ENCODE peak calls at places on chromosomes 2 and 18, in nine cellular contexts. O is right atrium auricular region, D is pancreas, K is HL-60, P is astrocyte of the spinal cord, F is cardiac fibroblast, T is adrenal gland, R is HFF-Myc, I is AG10803. S is an unnamed sample.

GRCh38 chr2:105802587-105802986 is 57.9 kb downstream of the NCK2 start:
- DNase-seq in O (no peak), D (no peak), K (no peak), P (no peak), F (peak), T (no peak), R (no peak), I (no peak), S (no peak)

GRCh38 chr2:118521960-118522359 is 325.5 kb downstream of the EN1 start:
- DNase-seq in O (no peak), D (no peak), K (no peak), P (no peak), F (no peak), T (no peak), R (no peak), I (no peak), S (no peak)

GRCh38 chr2:157231476-157231875 is 26.0 kb upstream of the GALNT5 start:
- DNase-seq in O (no peak), D (no peak), K (no peak), P (no peak), F (peak), T (no peak), R (no peak), I (peak), S (no peak)

GRCh38 chr18:1995041-1995612 is 576.2 kb downstream of the METTL4 start:
- DNase-seq in O (no peak), D (no peak), K (no peak), P (no peak), F (no peak), T (no peak), R (no peak), I (no peak), S (no peak)

GRCh38 chr2:43100883-43101662 is 125.3 kb downstream of the ZFP36L2 start:
- DNase-seq in O (no peak), D (no peak), K (no peak), P (peak), F (peak), T (peak), R (no peak), I (peak), S (no peak)

GRCh38 chr18:46096651-46097300 is 1.3 kb downstream of the ATP5F1A start:
- DNase-seq in O (no peak), D (no peak), K (peak), P (no peak), F (peak), T (no peak), R (no peak), I (no peak), S (no peak)

GRCh38 chr2:36368438-36368837 is 12.9 kb downstream of the CRIM1 start:
- DNase-seq in O (no peak), D (no peak), K (no peak), P (no peak), F (no peak), T (no peak), R (no peak), I (no peak), S (no peak)

GRCh38 chr2:168964251-168964807 is 63.2 kb downstream of the G6PC2 start:
- DNase-seq in O (no peak), D (no peak), K (no peak), P (peak), F (no peak), T (no peak), R (no peak), I (no peak), S (no peak)

GRCh38 chr2:71851094-71851755 is 296.4 kb downstream of the CYP26B1 start:
- DNase-seq in O (peak), D (no peak), K (no peak), P (no peak), F (peak), T (no peak), R (no peak), I (no peak), S (no peak)

GRCh38 chr2:238512247-238512867 is 85.6 kb downstream of the ASB1 start:
- DNase-seq in O (no peak), D (no peak), K (no peak), P (no peak), F (no peak), T (no peak), R (no peak), I (no peak), S (no peak)
- H3K4me3 ChIP-seq in O (no peak), D (no peak), K (no peak), P (no peak), F (no peak), T (no peak), R (no peak), I (no peak), S (no peak)

GRCh38 chr2:26840937-26841610 is 6.9 kb upstream of the DPYSL5 start:
- DNase-seq in O (peak), D (no peak), K (peak), P (no peak), F (peak), T (no peak), R (no peak), I (no peak), S (no peak)
- TF ChIP-seq CTCF in O (no peak), D (no peak), K (peak), P (no peak), F (peak), T (no peak), R (peak), I (no peak), S (peak)

DNA sequence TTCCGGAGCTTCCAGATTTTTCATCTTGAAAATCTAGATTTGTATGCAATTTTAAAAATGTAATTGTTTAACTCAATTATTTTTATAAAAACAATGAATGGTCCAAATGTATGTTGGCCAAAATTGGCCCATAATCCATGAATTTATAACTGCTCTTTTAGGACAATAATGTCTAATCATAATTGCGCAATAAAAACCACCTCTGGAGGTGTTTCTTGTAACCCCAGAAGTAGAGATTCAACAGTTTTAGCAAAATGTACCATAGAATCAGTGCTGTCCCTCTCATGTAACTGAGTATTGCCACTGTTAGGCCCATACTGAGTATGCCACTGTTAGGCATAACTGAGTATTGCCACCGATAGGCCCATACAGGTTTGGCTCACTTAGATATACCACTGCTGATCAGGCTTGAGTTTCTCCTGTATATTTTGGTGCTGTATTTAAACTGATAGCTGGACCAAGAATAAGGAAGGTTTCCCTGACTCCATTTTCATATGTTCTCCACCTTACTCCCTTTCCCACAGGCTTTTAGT is 70.8 kb upstream of the EPB41L5 start:
- DNase-seq in O (no peak), D (no peak), K (no peak), P (no peak), F (no peak), T (no peak), R (no peak), I (no peak), S (no peak)
- H3K4me3 ChIP-seq in O (no peak), D (no peak), K (no peak), P (no peak), F (no peak), T (no peak), R (no peak), I (no peak), S (no peak)

GRCh38 chr2:143334837-143335236 is 205.6 kb downstream of the ARHGAP15 start:
- DNase-seq in O (no peak), D (no peak), K (no peak), P (no peak), F (peak), T (no peak), R (no peak), I (no peak), S (no peak)

GRCh38 chr2:143336719-143337210 is 207.5 kb downstream of the ARHGAP15 start:
- DNase-seq in O (no peak), D (no peak), K (no peak), P (no peak), F (no peak), T (no peak), R (no peak), I (no peak), S (no peak)

GRCh38 chr2:143333847-143334246 is 204.6 kb downstream of the ARHGAP15 start:
- DNase-seq in O (no peak), D (no peak), K (no peak), P (no peak), F (no peak), T (no peak), R (no peak), I (no peak), S (no peak)

GRCh38 chr2:143329288-143329687 is 200.1 kb downstream of the ARHGAP15 start:
- DNase-seq in O (no peak), D (no peak), K (no peak), P (no peak), F (no peak), T (no peak), R (no peak), I (no peak), S (no peak)

GRCh38 chr2:143333168-143333791 is 204.1 kb downstream of the ARHGAP15 start:
- DNase-seq in O (no peak), D (no peak), K (no peak), P (no peak), F (no peak), T (no peak), R (no peak), I (no peak), S (no peak)
- TF ChIP-seq CTCF in O (no peak), D (no peak), K (no peak), P (no peak), F (no peak), T (no peak), R (no peak), I (no peak), S (no peak)

GRCh38 chr2:174450021-174450816 is 36.6 kb downstream of the GPR155 start:
- DNase-seq in O (no peak), D (no peak), K (no peak), P (no peak), F (no peak), T (no peak), R (no peak), I (no peak), S (no peak)
- H3K4me3 ChIP-seq in O (no peak), D (no peak), K (no peak), P (no peak), F (no peak), T (no peak), R (no peak), I (no peak), S (no peak)

GRCh38 chr2:177211148-177211547 is 1.4 kb upstream of the HNRNPA3 start:
- DNase-seq in O (no peak), D (no peak), K (no peak), P (no peak), F (no peak), T (no peak), R (no peak), I (no peak), S (no peak)

GRCh38 chr2:177212895-177213856 is 582 bp downstream of the HNRNPA3 start:
- DNase-seq in O (peak), D (peak), K (peak), P (peak), F (peak), T (peak), R (peak), I (peak), S (no peak)

GRCh38 chr2:177217247-177217843 is 4.8 kb downstream of the HNRNPA3 start:
- DNase-seq in O (no peak), D (no peak), K (no peak), P (no peak), F (no peak), T (no peak), R (no peak), I (no peak), S (no peak)

GRCh38 chr2:177211602-177212105 is 940 bp upstream of the HNRNPA3 start:
- DNase-seq in O (no peak), D (no peak), K (no peak), P (no peak), F (no peak), T (no peak), R (no peak), I (no peak), S (no peak)

DNA sequence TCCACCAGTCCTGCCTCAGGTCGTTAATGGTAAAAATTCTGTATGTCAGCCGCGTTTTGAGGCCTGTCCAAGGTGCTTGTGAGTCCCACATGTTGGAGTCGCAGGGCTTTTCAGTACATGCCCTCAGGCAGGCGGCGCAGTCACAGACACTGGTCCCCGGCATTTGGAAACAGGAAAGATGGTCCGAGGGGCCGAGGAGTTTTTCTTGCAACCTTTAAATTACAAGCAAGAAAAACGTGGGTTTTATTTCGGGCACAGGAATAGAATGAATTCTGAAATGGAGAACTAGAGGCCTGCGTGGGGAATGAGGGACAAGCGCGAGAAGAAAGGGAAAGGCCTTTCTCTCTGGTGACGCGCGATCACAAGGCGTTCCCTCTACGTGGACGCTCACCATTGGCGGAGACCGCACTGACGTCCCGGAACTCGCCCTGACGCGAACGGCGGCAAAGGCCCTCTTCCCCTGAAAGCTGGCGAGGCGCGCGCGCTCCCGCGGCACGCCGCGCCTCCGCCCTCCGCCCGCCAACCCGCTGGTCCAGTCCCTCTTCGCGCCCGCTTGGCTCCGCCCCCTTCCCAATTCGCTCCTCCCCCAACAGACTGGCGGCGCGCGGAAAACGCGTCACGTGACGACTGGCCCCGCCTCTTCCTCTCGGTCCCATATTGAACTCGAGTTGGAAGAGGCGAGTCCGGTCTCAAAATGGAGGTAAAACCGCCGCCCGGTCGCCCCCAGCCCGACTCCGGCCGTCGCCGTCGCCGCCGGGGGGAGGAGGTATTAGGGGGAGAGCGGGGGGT is at the start of gene HNRNPA3:
- DNase-seq in O (peak), D (peak), K (peak), P (peak), F (peak), T (peak), R (peak), I (peak), S (peak)
- TF ChIP-seq CTCF in O (no peak), D (no peak), K (no peak), P (peak), F (no peak), T (peak), R (peak), I (peak), S (peak)

GRCh38 chr2:218993345-218994315 is at the start of gene CRYBA2:
- DNase-seq in O (no peak), D (no peak), K (no peak), P (no peak), F (peak), T (no peak), R (no peak), I (no peak), S (no peak)
- H3K4me3 ChIP-seq in O (no peak), D (peak), K (no peak), P (no peak), F (peak), T (no peak), R (peak), I (peak), S (peak)

DNA sequence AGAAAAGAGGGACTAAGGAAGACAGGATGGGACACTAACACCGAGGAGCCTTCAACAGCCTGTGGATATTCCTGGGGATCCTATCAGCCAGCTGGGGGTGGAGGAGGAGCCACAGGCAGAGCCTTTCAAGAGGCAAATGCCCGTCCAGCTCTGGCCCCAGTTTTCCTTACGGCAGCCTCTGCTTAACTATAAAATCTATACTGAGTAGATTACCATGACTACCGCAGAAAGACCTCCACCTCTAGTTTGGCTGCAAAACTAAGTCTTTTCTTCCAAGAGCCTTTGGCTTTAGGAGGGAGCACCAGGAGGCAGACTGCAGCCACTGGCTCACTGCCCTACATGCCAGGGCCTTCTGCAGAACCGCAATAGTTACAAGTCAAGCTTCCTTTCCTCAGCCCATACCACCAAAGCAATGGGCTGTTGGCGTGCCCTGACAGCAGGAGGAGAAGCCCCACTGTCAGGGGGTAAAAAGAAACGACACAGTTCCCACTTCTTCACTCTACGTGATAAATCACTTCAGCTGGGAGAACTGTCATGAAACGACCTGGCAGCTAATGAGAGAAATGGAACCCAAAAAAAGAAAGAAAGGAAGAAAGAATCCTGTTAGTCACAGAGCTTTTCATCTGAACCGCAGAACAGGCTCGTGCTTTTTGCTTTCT is 25.1 kb upstream of the CREB1 start:
- DNase-seq in O (no peak), D (no peak), K (no peak), P (peak), F (peak), T (no peak), R (no peak), I (peak), S (no peak)
- TF ChIP-seq CTCF in O (no peak), D (no peak), K (no peak), P (peak), F (peak), T (no peak), R (no peak), I (peak), S (peak)